ENCODE peak calls at places on chromosomes 11 and 22, in five cellular contexts. O is SK-N-SH, L is HL-60, K is GM23338, P is Panc1. T is an unnamed sample.

GRCh38 chr22:49992921-49993648 is 19.5 kb downstream of the IL17REL start:
- DNase-seq in O (peak), P (no peak), L (no peak), K (peak), T (no peak)

GRCh38 chr11:45922425-45923082 is at the start of gene LARGE2:
- DNase-seq in K (peak), L (no peak), O (peak), P (no peak), T (no peak)

GRCh38 chr22:30267382-30268302 is 991 bp upstream of the OSM start:
- DNase-seq in L (no peak), K (no peak), O (no peak), P (no peak), T (no peak)

GRCh38 chr11:14388352-14388751 is 29.4 kb upstream of the RRAS2 start:
- DNase-seq in L (no peak), K (no peak), P (no peak), O (no peak), T (no peak)

GRCh38 chr11:134471341-134472187 is 59.5 kb upstream of the B3GAT1 start:
- DNase-seq in K (no peak), P (no peak), L (no peak), O (peak), T (no peak)

GRCh38 chr11:41102471-41102870 is 357.0 kb downstream of the LRRC4C start:
- DNase-seq in K (no peak), L (no peak), P (no peak), O (no peak), T (no peak)

GRCh38 chr11:60252709-60253108 is 9.8 kb upstream of the MS4A4E start:
- DNase-seq in K (no peak), L (no peak), P (no peak), O (no peak), T (no peak)

GRCh38 chr11:22340803-22341581 is 2.8 kb downstream of the SLC17A6 start:
- DNase-seq in P (no peak), O (no peak), K (peak), L (no peak), T (no peak)

GRCh38 chr11:65437436-65438227 is 15.0 kb downstream of the NEAT1 start:
- DNase-seq in O (no peak), P (no peak), K (no peak), L (no peak), T (no peak)
- TF ChIP-seq POLR2AphosphoS5 in O (peak), P (no peak), K (no peak), L (peak), T (no peak)

DNA sequence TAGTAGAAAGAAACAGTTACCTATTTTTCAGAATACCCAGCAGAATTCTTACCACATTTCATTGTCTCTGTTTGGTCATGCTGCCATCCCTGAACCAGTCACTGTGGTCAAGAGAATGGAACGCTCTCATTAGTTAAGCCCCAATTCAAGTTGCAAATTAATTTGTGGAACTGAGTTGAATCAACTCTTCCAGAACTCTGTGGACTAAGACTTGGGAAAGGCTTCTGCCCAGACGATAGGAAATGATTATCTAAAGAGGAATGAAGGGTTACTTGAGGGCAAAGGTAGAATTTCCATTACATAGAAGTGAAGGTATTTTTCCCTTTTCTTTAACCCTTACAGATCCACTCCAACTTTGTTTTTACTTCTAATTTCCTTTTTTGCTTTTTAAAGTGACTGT is 286.4 kb downstream of the DYNC2H1 start:
- DNase-seq in L (no peak), P (no peak), O (no peak), K (peak), T (no peak)
- TF ChIP-seq REST in L (no peak), P (no peak), O (no peak), K (no peak), T (no peak)

DNA sequence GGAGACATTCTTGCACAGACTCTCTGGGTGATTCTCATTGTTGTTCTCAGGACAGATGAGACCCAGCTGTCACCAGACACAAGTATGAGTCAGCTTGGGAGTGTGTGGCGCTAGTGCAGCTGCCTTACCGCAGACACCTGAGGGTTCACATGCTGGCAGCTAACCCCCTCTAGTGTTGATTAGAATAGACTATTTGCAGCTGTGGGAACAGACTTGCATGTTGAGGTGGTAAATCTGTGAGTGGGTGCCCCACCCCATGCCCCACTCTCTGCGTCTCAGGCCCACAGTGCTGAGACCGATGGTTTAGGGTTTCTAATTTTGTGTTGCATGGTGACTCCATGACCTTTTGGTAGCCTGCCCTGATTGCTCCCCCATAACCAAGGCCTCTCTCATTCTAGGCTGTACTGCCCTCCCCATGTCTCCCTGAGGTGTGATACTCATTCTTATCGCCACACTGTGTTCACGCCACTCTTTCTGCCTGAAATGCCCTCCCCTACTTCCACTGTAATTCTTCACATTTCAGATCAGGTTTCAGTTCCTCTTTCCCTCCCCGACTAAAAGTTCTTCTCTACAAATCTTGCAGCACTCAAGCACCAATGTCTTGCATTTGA is 73.7 kb upstream of the KIRREL3 start:
- DNase-seq in O (peak), L (no peak), K (peak), P (peak), T (no peak)
- TF ChIP-seq CTCF in O (peak), L (no peak), K (peak), P (peak), T (no peak)

GRCh38 chr22:19855504-19856409 is 1.1 kb upstream of the GNB1L start:
- DNase-seq in O (peak), L (no peak), K (peak), P (no peak), T (peak)
- TF ChIP-seq POLR2AphosphoS5 in O (no peak), L (peak), K (no peak), P (no peak), T (peak)

GRCh38 chr11:77039491-77040400 is 5.5 kb downstream of the B3GNT6 start:
- DNase-seq in K (peak), L (no peak), O (peak), P (no peak), T (no peak)
- TF ChIP-seq REST in K (no peak), L (no peak), O (no peak), P (no peak), T (no peak)

GRCh38 chr11:61971177-61972111 is 4.0 kb upstream of the FTH1 start:
- DNase-seq in L (peak), K (peak), P (peak), O (peak), T (peak)
- TF ChIP-seq CTCF in L (no peak), K (no peak), P (no peak), O (no peak), T (no peak)

T was measured in HCT116.